ENCODE peak calls at places on chromosomes 7 and 10, in nine cellular contexts. R is heart right ventricle; G is NCI-H1694 treated with DMSO at 0.1 percent for 48 hours; T is osteocyte; M is DMS 273 treated with DMSO at 0.1 percent for 48 hours; F is hippocampal formation; Q is naive thymus-derived CD8-positive, alpha-beta T cell; L is AG04450; E is stimulated activated CD4-positive, alpha-beta T cell treated with anti-CD3 and anti-CD28 coated beads, Interleukin-12 subunit alpha, Interleukin-12 subunit beta, amount 100 ng/mL, for 48 hours. V is an unnamed sample.

GRCh38 chr7:132904209-132904608 is 177.7 kb downstream of the CHCHD3 start:
- DNase-seq in E (no peak), L (no peak), F (no peak), Q (no peak), R (no peak), T (no peak), G (no peak), M (no peak), V (peak; percentile 5)

GRCh38 chr7:130595986-130596385 is 72.6 kb downstream of the COPG2 start:
- DNase-seq in R (peak; percentile 25), Q (no peak), E (no peak), M (no peak), T (no peak), G (no peak), L (no peak), F (no peak), V (no peak)

GRCh38 chr10:80567292-80567691 is 29.6 kb downstream of the SH2D4B start:
- DNase-seq in Q (no peak), M (no peak), R (no peak), L (no peak), E (no peak), F (no peak), G (no peak), T (peak; percentile 23), V (no peak)

GRCh38 chr10:13078912-13079775 is 20.8 kb upstream of the OPTN start:
- DNase-seq in R (no peak), T (no peak), Q (no peak), M (no peak), F (no peak), E (no peak), L (no peak), G (no peak), V (no peak)

GRCh38 chr7:19317461-19317860 is 172.2 kb upstream of the FERD3L start:
- DNase-seq in M (no peak), E (no peak), R (no peak), L (no peak), T (no peak), F (no peak), Q (no peak), G (no peak), V (no peak)

GRCh38 chr7:49001610-49002033 is 77.3 kb downstream of the CDC14C start:
- DNase-seq in Q (no peak), T (no peak), E (peak; percentile 0), M (no peak), L (no peak), G (peak; percentile 17), F (no peak), R (no peak), V (no peak)

GRCh38 chr7:1125603-1125969 is 34.4 kb downstream of the ZFAND2A start:
- DNase-seq in G (no peak), E (no peak), T (no peak), M (no peak), R (no peak), Q (no peak), L (no peak), F (no peak), V (no peak)

GRCh38 chr10:71829171-71829570 is 21.9 kb downstream of the PSAP start:
- DNase-seq in T (no peak), L (no peak), F (no peak), E (no peak), M (no peak), Q (no peak), R (no peak), G (no peak), V (no peak)

GRCh38 chr10:133109736-133110532 is 22.2 kb downstream of the ADGRA1 start:
- DNase-seq in M (no peak), G (no peak), L (no peak), F (no peak), T (no peak), Q (no peak), R (no peak), E (no peak), V (no peak)